ENCODE peak calls at places on chromosome 5, in nine cellular contexts. Q is MM.1S, G is hepatocyte, U is HCT116, F is GM23248, O is GM23338, S is SK-N-SH, C is neural progenitor cell, D is PC-3. K is an unnamed sample. For H3K4me1, the result is how much of the 10 kb centered on the place peaks cover.

GRCh38 chr5:96235008-96235910 is 197.8 kb downstream of the PCSK1 start:
- DNase-seq in Q (no peak), G (no peak), U (no peak), F (no peak), O (no peak), S (no peak), C (no peak), D (no peak), K (no peak)

GRCh38 chr5:178149199-178149932 is 4.3 kb downstream of the NHP2 start:
- DNase-seq in Q (no peak), G (no peak), U (no peak), F (peak), O (peak), S (no peak), C (no peak), D (no peak), K (no peak)

GRCh38 chr5:125408582-125409069 is 662.2 kb upstream of the ZNF608 start:
- DNase-seq in Q (peak), G (peak), U (peak), F (peak), O (no peak), S (no peak), C (no peak), D (peak), K (no peak)

GRCh38 chr5:145946112-145946861 is 9.9 kb downstream of the SH3RF2 start:
- DNase-seq in Q (no peak), G (peak), U (peak), F (peak), O (no peak), S (peak), C (no peak), D (peak), K (no peak)

GRCh38 chr5:9148242-9148641 is 397.6 kb downstream of the SEMA5A start:
- DNase-seq in Q (no peak), G (no peak), U (no peak), F (peak), O (no peak), S (no peak), C (no peak), D (peak), K (no peak)

GRCh38 chr5:135033026-135033861 is 784 bp downstream of the PITX1 start:
- DNase-seq in Q (peak), G (peak), U (no peak), F (peak), O (peak), S (peak), C (peak), D (peak), K (peak)

GRCh38 chr5:137075163-137075970 is 423.8 kb downstream of the SPOCK1 start:
- DNase-seq in Q (peak), G (peak), U (peak), F (peak), O (peak), S (peak), C (peak), D (peak), K (peak)

GRCh38 chr5:134543820-134544692 is 18.6 kb downstream of the JADE2 start:
- DNase-seq in Q (no peak), G (no peak), U (no peak), F (no peak), O (no peak), S (no peak), C (no peak), D (no peak), K (peak)

GRCh38 chr5:124353016-124353415 is 393.4 kb downstream of the ZNF608 start:
- DNase-seq in Q (no peak), G (no peak), U (no peak), F (no peak), O (no peak), S (no peak), C (no peak), D (no peak), K (no peak)

GRCh38 chr5:178589180-178590140 is 733 bp downstream of the COL23A1 start:
- DNase-seq in Q (no peak), G (peak), U (no peak), F (peak), O (peak), S (peak), C (peak), D (no peak), K (no peak)

GRCh38 chr5:158451203-158451982 is 592.4 kb upstream of the CLINT1 start:
- DNase-seq in Q (no peak), G (peak), U (no peak), F (peak), O (no peak), S (peak), C (peak), D (no peak), K (no peak)

GRCh38 chr5:102223542-102224444 is 72.3 kb downstream of the SLCO4C1 start:
- DNase-seq in Q (peak), G (peak), U (peak), F (peak), O (peak), S (peak), C (peak), D (peak), K (peak)

GRCh38 chr5:104053057-104053666 is 490.6 kb upstream of the NUDT12 start:
- DNase-seq in Q (peak), G (no peak), U (no peak), F (no peak), O (no peak), S (no peak), C (no peak), D (no peak), K (no peak)

GRCh38 chr5:143713331-143714032 is 98.5 kb upstream of the HMHB1 start:
- DNase-seq in Q (no peak), G (no peak), U (no peak), F (peak), O (no peak), S (no peak), C (no peak), D (no peak), K (no peak)

GRCh38 chr5:172159016-172159415 is 29.0 kb downstream of the STK10 start:
- DNase-seq in Q (no peak), G (no peak), U (no peak), F (no peak), O (no peak), S (no peak), C (no peak), D (no peak), K (peak)

GRCh38 chr5:69416180-69416579 is 1.3 kb downstream of the MARVELD2 start:
- DNase-seq in Q (no peak), G (no peak), U (no peak), F (no peak), O (peak), S (no peak), C (peak), D (no peak), K (no peak)
- H3K27ac ChIP-seq in Q (no peak), G (peak), U (peak), F (no peak), O (no peak), S (no peak), C (no peak), D (peak), K (no peak)

DNA sequence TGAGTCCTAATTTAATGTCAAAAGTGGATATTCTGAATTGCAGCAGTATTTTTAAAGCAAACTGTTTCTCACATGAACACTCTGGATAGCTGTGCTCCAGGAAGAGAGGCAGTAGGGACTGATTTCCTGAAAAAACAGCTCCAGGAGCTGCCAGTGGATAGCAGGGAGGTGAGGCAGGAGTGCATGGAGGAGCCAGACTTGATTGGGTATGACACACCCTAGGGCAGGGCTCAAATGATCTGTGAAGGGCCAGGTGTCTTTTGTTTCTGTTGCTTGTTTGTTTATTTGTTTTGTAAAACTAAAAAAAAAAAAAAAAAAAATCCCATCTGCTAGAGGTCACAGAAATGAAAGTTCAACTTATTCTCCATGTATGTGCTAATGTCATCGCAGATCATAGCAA is 83.4 kb downstream of the ADRB2 start:
- DNase-seq in Q (no peak), G (no peak), U (no peak), F (no peak), O (no peak), S (no peak), C (no peak), D (peak), K (no peak)
- H3K4me1 ChIP-seq in Q (under half), G (under half), U (half or more), F (under half), O (under half), S (under half), C (under half), D (half or more), K (under half)

GRCh38 chr5:105593011-105593760 is 2030.6 kb upstream of the NUDT12 start:
- DNase-seq in Q (no peak), G (no peak), U (no peak), F (no peak), O (no peak), S (peak), C (no peak), D (no peak), K (no peak)
- TF ChIP-seq EZH2phosphoT487 in Q (no peak), G (no peak), U (no peak), F (no peak), O (no peak), S (no peak), C (no peak), D (no peak), K (no peak)

GRCh38 chr5:142006363-142007236 is 6.2 kb downstream of the GNPDA1 start:
- DNase-seq in Q (peak), G (no peak), U (no peak), F (no peak), O (no peak), S (no peak), C (no peak), D (no peak), K (no peak)
- H3K27ac ChIP-seq in Q (peak), G (no peak), U (no peak), F (no peak), O (no peak), S (no peak), C (no peak), D (no peak), K (no peak)

K was measured in OCI-LY7.